ENCODE peak calls at places on chromosome 16, in five cellular contexts. J is substantia nigra, C is glutamatergic neuron, Y is endodermal cell, Z is NCI-H1436. H is an unnamed sample.

GRCh38 chr16:56630134-56630533 is 2.3 kb upstream of the MT1M start:
- DNase-seq in J (no peak), C (no peak), Y (no peak), Z (no peak), H (no peak)

GRCh38 chr16:53090591-53091507 is 36.1 kb downstream of the CHD9 start:
- DNase-seq in J (peak; percentile 54), C (peak; percentile 42), Y (no peak), Z (no peak), H (no peak)

GRCh38 chr16:9236319-9236718 is 144.9 kb downstream of the HAPSTR1 start:
- DNase-seq in J (no peak), C (no peak), Y (no peak), Z (no peak), H (no peak)

GRCh38 chr16:10846213-10846998 is 27.8 kb upstream of the TVP23A start:
- DNase-seq in J (no peak), C (no peak), Y (no peak), Z (no peak), H (no peak)

GRCh38 chr16:12907670-12908233 is 6.4 kb downstream of the SHISA9 start:
- DNase-seq in J (no peak), C (no peak), Y (peak; percentile 80), Z (peak; percentile 22), H (peak; percentile 10)

GRCh38 chr16:2253293-2253692 is 1.9 kb upstream of the ECI1 start:
- DNase-seq in J (no peak), C (no peak), Y (peak; percentile 41), Z (no peak), H (no peak)

GRCh38 chr16:67678354-67679023 is 11.9 kb downstream of the C16orf86 start:
- DNase-seq in J (no peak), C (no peak), Y (peak; percentile 8), Z (no peak), H (no peak)

GRCh38 chr16:15032547-15033308 is 23.1 kb downstream of the NTAN1 start:
- DNase-seq in J (no peak), C (no peak), Y (peak; percentile 13), Z (no peak), H (peak; percentile 20)

GRCh38 chr16:81624718-81625543 is 154.2 kb upstream of the PLCG2 start:
- DNase-seq in J (no peak), C (no peak), Y (no peak), Z (peak; percentile 84), H (peak; percentile 67)

GRCh38 chr16:52552643-52553042 is 5.7 kb upstream of the TOX3 start:
- DNase-seq in J (no peak), C (no peak), Y (no peak), Z (peak; percentile 66), H (no peak)

GRCh38 chr16:67279296-67280089 is at the start of gene PLEKHG4:
- DNase-seq in J (peak; percentile 26), C (peak; percentile 82), Y (peak; percentile 90), Z (peak; percentile 84), H (peak; percentile 89)

GRCh38 chr16:67555795-67556212 is 6.5 kb upstream of the CTCF start:
- DNase-seq in J (no peak), C (no peak), Y (no peak), Z (no peak), H (no peak)

GRCh38 chr16:57544129-57544653 is 1.7 kb downstream of the ADGRG5 start:
- DNase-seq in J (no peak), C (no peak), Y (peak; percentile 31), Z (no peak), H (no peak)

GRCh38 chr16:53913082-53913870 is 209.3 kb downstream of the FTO start:
- DNase-seq in J (no peak), C (no peak), Y (no peak), Z (no peak), H (no peak)

GRCh38 chr16:11401161-11402050 is 56.1 kb downstream of the RMI2 start:
- DNase-seq in J (no peak), C (peak; percentile 20), Y (peak; percentile 48), Z (no peak), H (no peak)

GRCh38 chr16:17082126-17082882 is 388.5 kb downstream of the XYLT1 start:
- DNase-seq in J (no peak), C (no peak), Y (peak; percentile 56), Z (no peak), H (no peak)

GRCh38 chr16:51592013-51592501 is 441.0 kb upstream of the SALL1 start:
- DNase-seq in J (no peak), C (no peak), Y (no peak), Z (no peak), H (no peak)

H was measured in erythroblast.